ENCODE peak calls at places on chromosomes 7 and 10, in seven cellular contexts. One of them, this sample, is unnamed.
A peak's percentile ranks its signal among the peaks of the same experiment; 100 is the strongest.

GRCh38 chr10:22016046-22016705 is 12.6 kb upstream of the DNAJC1 start:
- DNase-seq in GM20000: no peak
- DNase-seq in vagina: no peak
- DNase-seq in psoas muscle: no peak
- DNase-seq in activated T-cell treated with anti-CD3 and anti-CD28 coated beads, Interleukin-2, amount 50 U/mL, for 48 hours: no peak
- DNase-seq in activated T-helper 2 cell treated with anti-CD3 and anti-CD28 coated beads, Interferon-gamma antibody, Interleukin-2, Interleukin-4, amounts not matched to agents 10 μg/mL and 5 μg/mL and 100 μg/mL, durations not matched to agents 14 hours and 24 hours and 36 hours: no peak
- DNase-seq in NCI-H146: no peak
- DNase-seq in this sample: no peak

GRCh38 chr10:20995123-20995978 is 98.2 kb upstream of the NEBL start:
- DNase-seq in vagina: no peak
- DNase-seq in psoas muscle: no peak
- DNase-seq in activated T-cell treated with anti-CD3 and anti-CD28 coated beads, Interleukin-2, amount 50 U/mL, for 48 hours: no peak
- DNase-seq in activated T-helper 2 cell treated with anti-CD3 and anti-CD28 coated beads, Interferon-gamma antibody, Interleukin-2, Interleukin-4, amounts not matched to agents 10 μg/mL and 5 μg/mL and 100 μg/mL, durations not matched to agents 14 hours and 24 hours and 36 hours: no peak
- DNase-seq in NCI-H146: peak; percentile 80
- DNase-seq in GM20000: no peak
- DNase-seq in this sample: no peak

GRCh38 chr7:17365776-17366175 is 67.3 kb downstream of the AHR start:
- DNase-seq in NCI-H146: no peak
- DNase-seq in psoas muscle: no peak
- DNase-seq in GM20000: no peak
- DNase-seq in activated T-cell treated with anti-CD3 and anti-CD28 coated beads, Interleukin-2, amount 50 U/mL, for 48 hours: no peak
- DNase-seq in activated T-helper 2 cell treated with anti-CD3 and anti-CD28 coated beads, Interferon-gamma antibody, Interleukin-2, Interleukin-4, amounts not matched to agents 10 μg/mL and 5 μg/mL and 100 μg/mL, durations not matched to agents 14 hours and 24 hours and 36 hours: no peak
- DNase-seq in vagina: no peak
- DNase-seq in this sample: no peak

GRCh38 chr7:129646369-129647021 is 35.0 kb downstream of the NRF1 start:
- DNase-seq in GM20000: no peak
- DNase-seq in activated T-helper 2 cell treated with anti-CD3 and anti-CD28 coated beads, Interferon-gamma antibody, Interleukin-2, Interleukin-4, amounts not matched to agents 10 μg/mL and 5 μg/mL and 100 μg/mL, durations not matched to agents 14 hours and 24 hours and 36 hours: no peak
- DNase-seq in NCI-H146: no peak
- DNase-seq in psoas muscle: no peak
- DNase-seq in activated T-cell treated with anti-CD3 and anti-CD28 coated beads, Interleukin-2, amount 50 U/mL, for 48 hours: no peak
- DNase-seq in vagina: no peak
- DNase-seq in this sample: no peak

GRCh38 chr7:123210986-123211385 is 11.2 kb upstream of the SLC13A1 start:
- DNase-seq in psoas muscle: no peak
- DNase-seq in activated T-helper 2 cell treated with anti-CD3 and anti-CD28 coated beads, Interferon-gamma antibody, Interleukin-2, Interleukin-4, amounts not matched to agents 10 μg/mL and 5 μg/mL and 100 μg/mL, durations not matched to agents 14 hours and 24 hours and 36 hours: no peak
- DNase-seq in NCI-H146: no peak
- DNase-seq in GM20000: no peak
- DNase-seq in activated T-cell treated with anti-CD3 and anti-CD28 coated beads, Interleukin-2, amount 50 U/mL, for 48 hours: no peak
- DNase-seq in vagina: no peak
- DNase-seq in this sample: no peak

GRCh38 chr10:88754272-88754671 is 5.5 kb upstream of the LIPN start:
- DNase-seq in activated T-cell treated with anti-CD3 and anti-CD28 coated beads, Interleukin-2, amount 50 U/mL, for 48 hours: no peak
- DNase-seq in vagina: no peak
- DNase-seq in activated T-helper 2 cell treated with anti-CD3 and anti-CD28 coated beads, Interferon-gamma antibody, Interleukin-2, Interleukin-4, amounts not matched to agents 10 μg/mL and 5 μg/mL and 100 μg/mL, durations not matched to agents 14 hours and 24 hours and 36 hours: no peak
- DNase-seq in NCI-H146: no peak
- DNase-seq in psoas muscle: no peak
- DNase-seq in GM20000: no peak
- DNase-seq in this sample: peak; percentile 57

GRCh38 chr7:17506090-17506489 is 207.6 kb downstream of the AHR start:
- DNase-seq in GM20000: peak; percentile 32
- DNase-seq in psoas muscle: no peak
- DNase-seq in activated T-cell treated with anti-CD3 and anti-CD28 coated beads, Interleukin-2, amount 50 U/mL, for 48 hours: no peak
- DNase-seq in NCI-H146: peak; percentile 5
- DNase-seq in activated T-helper 2 cell treated with anti-CD3 and anti-CD28 coated beads, Interferon-gamma antibody, Interleukin-2, Interleukin-4, amounts not matched to agents 10 μg/mL and 5 μg/mL and 100 μg/mL, durations not matched to agents 14 hours and 24 hours and 36 hours: no peak
- DNase-seq in vagina: no peak
- DNase-seq in this sample: no peak

GRCh38 chr10:114974625-114975421 is 36.8 kb downstream of the TRUB1 start:
- DNase-seq in vagina: no peak
- DNase-seq in GM20000: no peak
- DNase-seq in psoas muscle: no peak
- DNase-seq in activated T-cell treated with anti-CD3 and anti-CD28 coated beads, Interleukin-2, amount 50 U/mL, for 48 hours: no peak
- DNase-seq in activated T-helper 2 cell treated with anti-CD3 and anti-CD28 coated beads, Interferon-gamma antibody, Interleukin-2, Interleukin-4, amounts not matched to agents 10 μg/mL and 5 μg/mL and 100 μg/mL, durations not matched to agents 14 hours and 24 hours and 36 hours: no peak
- DNase-seq in NCI-H146: no peak
- DNase-seq in this sample: no peak

GRCh38 chr10:35011771-35012191 is 78.4 kb downstream of the CUL2 start:
- DNase-seq in activated T-cell treated with anti-CD3 and anti-CD28 coated beads, Interleukin-2, amount 50 U/mL, for 48 hours: no peak
- DNase-seq in activated T-helper 2 cell treated with anti-CD3 and anti-CD28 coated beads, Interferon-gamma antibody, Interleukin-2, Interleukin-4, amounts not matched to agents 10 μg/mL and 5 μg/mL and 100 μg/mL, durations not matched to agents 14 hours and 24 hours and 36 hours: no peak
- DNase-seq in NCI-H146: no peak
- DNase-seq in psoas muscle: no peak
- DNase-seq in vagina: no peak
- DNase-seq in GM20000: no peak
- DNase-seq in this sample: no peak

GRCh38 chr7:134284952-134285351 is 31.8 kb downstream of the SLC35B4 start:
- DNase-seq in psoas muscle: no peak
- DNase-seq in activated T-cell treated with anti-CD3 and anti-CD28 coated beads, Interleukin-2, amount 50 U/mL, for 48 hours: no peak
- DNase-seq in activated T-helper 2 cell treated with anti-CD3 and anti-CD28 coated beads, Interferon-gamma antibody, Interleukin-2, Interleukin-4, amounts not matched to agents 10 μg/mL and 5 μg/mL and 100 μg/mL, durations not matched to agents 14 hours and 24 hours and 36 hours: no peak
- DNase-seq in NCI-H146: no peak
- DNase-seq in vagina: no peak
- DNase-seq in GM20000: no peak
- DNase-seq in this sample: no peak

GRCh38 chr10:13019280-13019679 is 17.8 kb upstream of the CCDC3 start:
- DNase-seq in GM20000: no peak
- DNase-seq in vagina: no peak
- DNase-seq in activated T-cell treated with anti-CD3 and anti-CD28 coated beads, Interleukin-2, amount 50 U/mL, for 48 hours: no peak
- DNase-seq in psoas muscle: no peak
- DNase-seq in activated T-helper 2 cell treated with anti-CD3 and anti-CD28 coated beads, Interferon-gamma antibody, Interleukin-2, Interleukin-4, amounts not matched to agents 10 μg/mL and 5 μg/mL and 100 μg/mL, durations not matched to agents 14 hours and 24 hours and 36 hours: no peak
- DNase-seq in NCI-H146: no peak
- DNase-seq in this sample: no peak

GRCh38 chr10:58976254-58976653 is 200.2 kb upstream of the PHYHIPL start:
- DNase-seq in GM20000: no peak
- DNase-seq in NCI-H146: no peak
- DNase-seq in activated T-cell treated with anti-CD3 and anti-CD28 coated beads, Interleukin-2, amount 50 U/mL, for 48 hours: no peak
- DNase-seq in activated T-helper 2 cell treated with anti-CD3 and anti-CD28 coated beads, Interferon-gamma antibody, Interleukin-2, Interleukin-4, amounts not matched to agents 10 μg/mL and 5 μg/mL and 100 μg/mL, durations not matched to agents 14 hours and 24 hours and 36 hours: no peak
- DNase-seq in vagina: no peak
- DNase-seq in psoas muscle: no peak
- DNase-seq in this sample: no peak

GRCh38 chr10:7686351-7687171 is 16.6 kb upstream of the ITIH2 start:
- DNase-seq in psoas muscle: no peak
- DNase-seq in activated T-helper 2 cell treated with anti-CD3 and anti-CD28 coated beads, Interferon-gamma antibody, Interleukin-2, Interleukin-4, amounts not matched to agents 10 μg/mL and 5 μg/mL and 100 μg/mL, durations not matched to agents 14 hours and 24 hours and 36 hours: no peak
- DNase-seq in activated T-cell treated with anti-CD3 and anti-CD28 coated beads, Interleukin-2, amount 50 U/mL, for 48 hours: no peak
- DNase-seq in NCI-H146: no peak
- DNase-seq in GM20000: no peak
- DNase-seq in vagina: no peak
- DNase-seq in this sample: no peak

GRCh38 chr10:5968681-5969453 is 8.5 kb downstream of the IL15RA start:
- DNase-seq in vagina: peak; percentile 55
- DNase-seq in GM20000: no peak
- DNase-seq in NCI-H146: peak; percentile 91
- DNase-seq in activated T-helper 2 cell treated with anti-CD3 and anti-CD28 coated beads, Interferon-gamma antibody, Interleukin-2, Interleukin-4, amounts not matched to agents 10 μg/mL and 5 μg/mL and 100 μg/mL, durations not matched to agents 14 hours and 24 hours and 36 hours: no peak
- DNase-seq in psoas muscle: no peak
- DNase-seq in activated T-cell treated with anti-CD3 and anti-CD28 coated beads, Interleukin-2, amount 50 U/mL, for 48 hours: no peak
- DNase-seq in this sample: no peak

GRCh38 chr7:22255834-22256233 is 101.1 kb downstream of the RAPGEF5 start:
- DNase-seq in vagina: no peak
- DNase-seq in activated T-helper 2 cell treated with anti-CD3 and anti-CD28 coated beads, Interferon-gamma antibody, Interleukin-2, Interleukin-4, amounts not matched to agents 10 μg/mL and 5 μg/mL and 100 μg/mL, durations not matched to agents 14 hours and 24 hours and 36 hours: no peak
- DNase-seq in NCI-H146: peak; percentile 58
- DNase-seq in psoas muscle: no peak
- DNase-seq in GM20000: no peak
- DNase-seq in activated T-cell treated with anti-CD3 and anti-CD28 coated beads, Interleukin-2, amount 50 U/mL, for 48 hours: no peak
- DNase-seq in this sample: no peak

GRCh38 chr7:138151731-138152577 is 75.7 kb downstream of the AKR1D1 start:
- DNase-seq in activated T-helper 2 cell treated with anti-CD3 and anti-CD28 coated beads, Interferon-gamma antibody, Interleukin-2, Interleukin-4, amounts not matched to agents 10 μg/mL and 5 μg/mL and 100 μg/mL, durations not matched to agents 14 hours and 24 hours and 36 hours: no peak
- DNase-seq in activated T-cell treated with anti-CD3 and anti-CD28 coated beads, Interleukin-2, amount 50 U/mL, for 48 hours: no peak
- DNase-seq in GM20000: no peak
- DNase-seq in NCI-H146: no peak
- DNase-seq in psoas muscle: no peak
- DNase-seq in vagina: no peak
- DNase-seq in this sample: no peak

GRCh38 chr10:1172256-1172975 is 116.2 kb downstream of the WDR37 start:
- DNase-seq in activated T-helper 2 cell treated with anti-CD3 and anti-CD28 coated beads, Interferon-gamma antibody, Interleukin-2, Interleukin-4, amounts not matched to agents 10 μg/mL and 5 μg/mL and 100 μg/mL, durations not matched to agents 14 hours and 24 hours and 36 hours: no peak
- DNase-seq in psoas muscle: no peak
- DNase-seq in NCI-H146: no peak
- DNase-seq in activated T-cell treated with anti-CD3 and anti-CD28 coated beads, Interleukin-2, amount 50 U/mL, for 48 hours: no peak
- DNase-seq in vagina: no peak
- DNase-seq in GM20000: no peak
- DNase-seq in this sample: peak; percentile 15

GRCh38 chr7:105388373-105389089 is at the start of gene SRPK2:
- DNase-seq in vagina: no peak
- DNase-seq in NCI-H146: peak; percentile 79
- DNase-seq in GM20000: peak; percentile 96
- DNase-seq in psoas muscle: peak; percentile 78
- DNase-seq in activated T-helper 2 cell treated with anti-CD3 and anti-CD28 coated beads, Interferon-gamma antibody, Interleukin-2, Interleukin-4, amounts not matched to agents 10 μg/mL and 5 μg/mL and 100 μg/mL, durations not matched to agents 14 hours and 24 hours and 36 hours: peak; percentile 70
- DNase-seq in activated T-cell treated with anti-CD3 and anti-CD28 coated beads, Interleukin-2, amount 50 U/mL, for 48 hours: peak; percentile 78
- DNase-seq in this sample: no peak

GRCh38 chr10:21534611-21535493 is 820 bp downstream of the MLLT10 start:
- DNase-seq in NCI-H146: peak; percentile 85
- DNase-seq in activated T-cell treated with anti-CD3 and anti-CD28 coated beads, Interleukin-2, amount 50 U/mL, for 48 hours: peak; percentile 66
- DNase-seq in activated T-helper 2 cell treated with anti-CD3 and anti-CD28 coated beads, Interferon-gamma antibody, Interleukin-2, Interleukin-4, amounts not matched to agents 10 μg/mL and 5 μg/mL and 100 μg/mL, durations not matched to agents 14 hours and 24 hours and 36 hours: peak; percentile 40
- DNase-seq in psoas muscle: peak; percentile 70
- DNase-seq in GM20000: peak; percentile 73
- DNase-seq in vagina: no peak
- DNase-seq in this sample: no peak

GRCh38 chr10:12629767-12630165 is 280.4 kb downstream of the CAMK1D start:
- DNase-seq in GM20000: no peak
- DNase-seq in activated T-helper 2 cell treated with anti-CD3 and anti-CD28 coated beads, Interferon-gamma antibody, Interleukin-2, Interleukin-4, amounts not matched to agents 10 μg/mL and 5 μg/mL and 100 μg/mL, durations not matched to agents 14 hours and 24 hours and 36 hours: no peak
- DNase-seq in NCI-H146: peak; percentile 15
- DNase-seq in psoas muscle: no peak
- DNase-seq in vagina: no peak
- DNase-seq in activated T-cell treated with anti-CD3 and anti-CD28 coated beads, Interleukin-2, amount 50 U/mL, for 48 hours: no peak
- DNase-seq in this sample: no peak

GRCh38 chr10:100562806-100563293 is 27.1 kb downstream of the HIF1AN start:
- DNase-seq in activated T-helper 2 cell treated with anti-CD3 and anti-CD28 coated beads, Interferon-gamma antibody, Interleukin-2, Interleukin-4, amounts not matched to agents 10 μg/mL and 5 μg/mL and 100 μg/mL, durations not matched to agents 14 hours and 24 hours and 36 hours: no peak
- DNase-seq in activated T-cell treated with anti-CD3 and anti-CD28 coated beads, Interleukin-2, amount 50 U/mL, for 48 hours: peak; percentile 33
- DNase-seq in GM20000: peak; percentile 44
- DNase-seq in psoas muscle: no peak
- DNase-seq in vagina: no peak
- DNase-seq in NCI-H146: peak; percentile 57
- DNase-seq in this sample: no peak

GRCh38 chr10:97494863-97495506 is 3.2 kb downstream of the MMS19 start:
- DNase-seq in GM20000: no peak
- DNase-seq in activated T-cell treated with anti-CD3 and anti-CD28 coated beads, Interleukin-2, amount 50 U/mL, for 48 hours: no peak
- DNase-seq in psoas muscle: no peak
- DNase-seq in activated T-helper 2 cell treated with anti-CD3 and anti-CD28 coated beads, Interferon-gamma antibody, Interleukin-2, Interleukin-4, amounts not matched to agents 10 μg/mL and 5 μg/mL and 100 μg/mL, durations not matched to agents 14 hours and 24 hours and 36 hours: no peak
- DNase-seq in vagina: no peak
- DNase-seq in NCI-H146: no peak
- DNase-seq in this sample: no peak

GRCh38 chr10:60810437-60811182 is 32.3 kb downstream of the CDK1 start:
- DNase-seq in GM20000: no peak
- DNase-seq in NCI-H146: no peak
- DNase-seq in vagina: no peak
- DNase-seq in psoas muscle: no peak
- DNase-seq in activated T-cell treated with anti-CD3 and anti-CD28 coated beads, Interleukin-2, amount 50 U/mL, for 48 hours: no peak
- DNase-seq in activated T-helper 2 cell treated with anti-CD3 and anti-CD28 coated beads, Interferon-gamma antibody, Interleukin-2, Interleukin-4, amounts not matched to agents 10 μg/mL and 5 μg/mL and 100 μg/mL, durations not matched to agents 14 hours and 24 hours and 36 hours: no peak
- DNase-seq in this sample: no peak

GRCh38 chr7:922334-923107 is 32.0 kb downstream of the ADAP1 start:
- DNase-seq in activated T-cell treated with anti-CD3 and anti-CD28 coated beads, Interleukin-2, amount 50 U/mL, for 48 hours: peak; percentile 66
- DNase-seq in NCI-H146: no peak
- DNase-seq in GM20000: no peak
- DNase-seq in psoas muscle: peak; percentile 10
- DNase-seq in activated T-helper 2 cell treated with anti-CD3 and anti-CD28 coated beads, Interferon-gamma antibody, Interleukin-2, Interleukin-4, amounts not matched to agents 10 μg/mL and 5 μg/mL and 100 μg/mL, durations not matched to agents 14 hours and 24 hours and 36 hours: no peak
- DNase-seq in vagina: no peak
- DNase-seq in this sample: no peak

GRCh38 chr10:35495521-35496238 is 109.5 kb upstream of the GJD4 start:
- DNase-seq in vagina: no peak
- DNase-seq in psoas muscle: no peak
- DNase-seq in activated T-helper 2 cell treated with anti-CD3 and anti-CD28 coated beads, Interferon-gamma antibody, Interleukin-2, Interleukin-4, amounts not matched to agents 10 μg/mL and 5 μg/mL and 100 μg/mL, durations not matched to agents 14 hours and 24 hours and 36 hours: no peak
- DNase-seq in activated T-cell treated with anti-CD3 and anti-CD28 coated beads, Interleukin-2, amount 50 U/mL, for 48 hours: no peak
- DNase-seq in GM20000: peak; percentile 18
- DNase-seq in NCI-H146: peak; percentile 4
- DNase-seq in this sample: no peak

GRCh38 chr10:99372546-99373271 is 43.6 kb downstream of the CNNM1 start:
- DNase-seq in vagina: no peak
- DNase-seq in activated T-helper 2 cell treated with anti-CD3 and anti-CD28 coated beads, Interferon-gamma antibody, Interleukin-2, Interleukin-4, amounts not matched to agents 10 μg/mL and 5 μg/mL and 100 μg/mL, durations not matched to agents 14 hours and 24 hours and 36 hours: no peak
- DNase-seq in psoas muscle: no peak
- DNase-seq in GM20000: no peak
- DNase-seq in activated T-cell treated with anti-CD3 and anti-CD28 coated beads, Interleukin-2, amount 50 U/mL, for 48 hours: no peak
- DNase-seq in NCI-H146: no peak
- DNase-seq in this sample: no peak

GRCh38 chr7:80087051-80087767 is 47.4 kb upstream of the GNAI1 start:
- DNase-seq in psoas muscle: no peak
- DNase-seq in activated T-cell treated with anti-CD3 and anti-CD28 coated beads, Interleukin-2, amount 50 U/mL, for 48 hours: no peak
- DNase-seq in GM20000: no peak
- DNase-seq in activated T-helper 2 cell treated with anti-CD3 and anti-CD28 coated beads, Interferon-gamma antibody, Interleukin-2, Interleukin-4, amounts not matched to agents 10 μg/mL and 5 μg/mL and 100 μg/mL, durations not matched to agents 14 hours and 24 hours and 36 hours: no peak
- DNase-seq in vagina: no peak
- DNase-seq in NCI-H146: no peak
- DNase-seq in this sample: no peak

GRCh38 chr10:120436431-120437142 is 20.4 kb upstream of the PLPP4 start:
- DNase-seq in activated T-cell treated with anti-CD3 and anti-CD28 coated beads, Interleukin-2, amount 50 U/mL, for 48 hours: no peak
- DNase-seq in NCI-H146: no peak
- DNase-seq in GM20000: no peak
- DNase-seq in vagina: no peak
- DNase-seq in activated T-helper 2 cell treated with anti-CD3 and anti-CD28 coated beads, Interferon-gamma antibody, Interleukin-2, Interleukin-4, amounts not matched to agents 10 μg/mL and 5 μg/mL and 100 μg/mL, durations not matched to agents 14 hours and 24 hours and 36 hours: no peak
- DNase-seq in psoas muscle: no peak
- DNase-seq in this sample: no peak

GRCh38 chr7:1298938-1299885 is 66.5 kb downstream of the UNCX start:
- DNase-seq in GM20000: no peak
- DNase-seq in vagina: no peak
- DNase-seq in NCI-H146: no peak
- DNase-seq in activated T-cell treated with anti-CD3 and anti-CD28 coated beads, Interleukin-2, amount 50 U/mL, for 48 hours: no peak
- DNase-seq in activated T-helper 2 cell treated with anti-CD3 and anti-CD28 coated beads, Interferon-gamma antibody, Interleukin-2, Interleukin-4, amounts not matched to agents 10 μg/mL and 5 μg/mL and 100 μg/mL, durations not matched to agents 14 hours and 24 hours and 36 hours: no peak
- DNase-seq in psoas muscle: no peak
- DNase-seq in this sample: no peak

GRCh38 chr7:90580051-90580450 is 16.1 kb upstream of the CDK14 start:
- DNase-seq in vagina: no peak
- DNase-seq in activated T-cell treated with anti-CD3 and anti-CD28 coated beads, Interleukin-2, amount 50 U/mL, for 48 hours: no peak
- DNase-seq in psoas muscle: no peak
- DNase-seq in activated T-helper 2 cell treated with anti-CD3 and anti-CD28 coated beads, Interferon-gamma antibody, Interleukin-2, Interleukin-4, amounts not matched to agents 10 μg/mL and 5 μg/mL and 100 μg/mL, durations not matched to agents 14 hours and 24 hours and 36 hours: no peak
- DNase-seq in NCI-H146: no peak
- DNase-seq in GM20000: no peak
- DNase-seq in this sample: no peak

GRCh38 chr7:84524714-84525694 is 330.4 kb upstream of the SEMA3A start:
- DNase-seq in activated T-helper 2 cell treated with anti-CD3 and anti-CD28 coated beads, Interferon-gamma antibody, Interleukin-2, Interleukin-4, amounts not matched to agents 10 μg/mL and 5 μg/mL and 100 μg/mL, durations not matched to agents 14 hours and 24 hours and 36 hours: no peak
- DNase-seq in vagina: no peak
- DNase-seq in psoas muscle: no peak
- DNase-seq in NCI-H146: no peak
- DNase-seq in GM20000: no peak
- DNase-seq in activated T-cell treated with anti-CD3 and anti-CD28 coated beads, Interleukin-2, amount 50 U/mL, for 48 hours: no peak
- DNase-seq in this sample: peak; percentile 85

GRCh38 chr10:131478398-131478989 is 167.0 kb upstream of the TCERG1L start:
- DNase-seq in activated T-cell treated with anti-CD3 and anti-CD28 coated beads, Interleukin-2, amount 50 U/mL, for 48 hours: no peak
- DNase-seq in psoas muscle: no peak
- DNase-seq in NCI-H146: no peak
- DNase-seq in activated T-helper 2 cell treated with anti-CD3 and anti-CD28 coated beads, Interferon-gamma antibody, Interleukin-2, Interleukin-4, amounts not matched to agents 10 μg/mL and 5 μg/mL and 100 μg/mL, durations not matched to agents 14 hours and 24 hours and 36 hours: no peak
- DNase-seq in vagina: no peak
- DNase-seq in GM20000: no peak
- DNase-seq in this sample: no peak

GRCh38 chr10:113108180-113108835 is 158.3 kb downstream of the TCF7L2 start:
- DNase-seq in NCI-H146: peak; percentile 74
- DNase-seq in psoas muscle: no peak
- DNase-seq in activated T-helper 2 cell treated with anti-CD3 and anti-CD28 coated beads, Interferon-gamma antibody, Interleukin-2, Interleukin-4, amounts not matched to agents 10 μg/mL and 5 μg/mL and 100 μg/mL, durations not matched to agents 14 hours and 24 hours and 36 hours: no peak
- DNase-seq in activated T-cell treated with anti-CD3 and anti-CD28 coated beads, Interleukin-2, amount 50 U/mL, for 48 hours: peak; percentile 45
- DNase-seq in vagina: no peak
- DNase-seq in GM20000: no peak
- DNase-seq in this sample: no peak

GRCh38 chr7:120588411-120588810 is 269.5 kb downstream of the TSPAN12 start:
- DNase-seq in vagina: no peak
- DNase-seq in activated T-cell treated with anti-CD3 and anti-CD28 coated beads, Interleukin-2, amount 50 U/mL, for 48 hours: no peak
- DNase-seq in GM20000: no peak
- DNase-seq in activated T-helper 2 cell treated with anti-CD3 and anti-CD28 coated beads, Interferon-gamma antibody, Interleukin-2, Interleukin-4, amounts not matched to agents 10 μg/mL and 5 μg/mL and 100 μg/mL, durations not matched to agents 14 hours and 24 hours and 36 hours: no peak
- DNase-seq in NCI-H146: no peak
- DNase-seq in psoas muscle: no peak
- DNase-seq in this sample: no peak

GRCh38 chr7:100539436-100540006 is 518 bp downstream of the AGFG2 start:
- DNase-seq in vagina: no peak
- DNase-seq in GM20000: no peak
- DNase-seq in NCI-H146: peak; percentile 66
- DNase-seq in activated T-cell treated with anti-CD3 and anti-CD28 coated beads, Interleukin-2, amount 50 U/mL, for 48 hours: no peak
- DNase-seq in psoas muscle: no peak
- DNase-seq in activated T-helper 2 cell treated with anti-CD3 and anti-CD28 coated beads, Interferon-gamma antibody, Interleukin-2, Interleukin-4, amounts not matched to agents 10 μg/mL and 5 μg/mL and 100 μg/mL, durations not matched to agents 14 hours and 24 hours and 36 hours: no peak
- DNase-seq in this sample: no peak

GRCh38 chr7:36653011-36653670 is 71.2 kb downstream of the AOAH start:
- DNase-seq in NCI-H146: peak; percentile 25
- DNase-seq in GM20000: no peak
- DNase-seq in vagina: no peak
- DNase-seq in activated T-cell treated with anti-CD3 and anti-CD28 coated beads, Interleukin-2, amount 50 U/mL, for 48 hours: no peak
- DNase-seq in psoas muscle: no peak
- DNase-seq in activated T-helper 2 cell treated with anti-CD3 and anti-CD28 coated beads, Interferon-gamma antibody, Interleukin-2, Interleukin-4, amounts not matched to agents 10 μg/mL and 5 μg/mL and 100 μg/mL, durations not matched to agents 14 hours and 24 hours and 36 hours: no peak
- DNase-seq in this sample: peak; percentile 11

This sample was measured in GM04503.